ENCODE peak calls at places on chromosome 21, in six cellular contexts. One of them, this sample, is unnamed.

GRCh38 chr21:35102488-35103407 is 53.6 kb upstream of the RUNX1 start:
- DNase-seq in AG04450: no peak
- DNase-seq in fibroblast of gingiva: no peak
- DNase-seq in fibroblast of villous mesenchyme: peak
- DNase-seq in substantia nigra: peak
- DNase-seq in spleen: peak
- DNase-seq in this sample: peak

GRCh38 chr21:45959779-45960390 is 21.7 kb upstream of the COL6A1 start:
- DNase-seq in substantia nigra: no peak
- DNase-seq in fibroblast of gingiva: no peak
- DNase-seq in fibroblast of villous mesenchyme: no peak
- DNase-seq in AG04450: no peak
- DNase-seq in spleen: no peak
- DNase-seq in this sample: no peak

GRCh38 chr21:31343680-31344480 is at the start of gene TIAM1:
- DNase-seq in spleen: no peak
- DNase-seq in fibroblast of gingiva: peak
- DNase-seq in fibroblast of villous mesenchyme: peak
- DNase-seq in substantia nigra: peak
- DNase-seq in AG04450: no peak
- DNase-seq in this sample: no peak

GRCh38 chr21:31351438-31351837 is 7.4 kb upstream of the TIAM1 start:
- DNase-seq in substantia nigra: no peak
- DNase-seq in AG04450: no peak
- DNase-seq in fibroblast of villous mesenchyme: no peak
- DNase-seq in fibroblast of gingiva: no peak
- DNase-seq in spleen: no peak
- DNase-seq in this sample: no peak

GRCh38 chr21:46661211-46661625 is 25.7 kb downstream of the PRMT2 start:
- DNase-seq in substantia nigra: peak
- DNase-seq in spleen: no peak
- DNase-seq in fibroblast of villous mesenchyme: peak
- DNase-seq in AG04450: peak
- DNase-seq in fibroblast of gingiva: peak
- DNase-seq in this sample: no peak

GRCh38 chr21:28742527-28742926 is 250.2 kb downstream of the LTN1 start:
- DNase-seq in fibroblast of gingiva: peak
- DNase-seq in AG04450: no peak
- DNase-seq in fibroblast of villous mesenchyme: peak
- DNase-seq in substantia nigra: no peak
- DNase-seq in spleen: no peak
- DNase-seq in this sample: no peak

GRCh38 chr21:31798842-31799691 is 67.1 kb upstream of the SCAF4 start:
- DNase-seq in spleen: no peak
- DNase-seq in fibroblast of gingiva: no peak
- DNase-seq in fibroblast of villous mesenchyme: no peak
- DNase-seq in AG04450: no peak
- DNase-seq in substantia nigra: no peak
- DNase-seq in this sample: no peak

GRCh38 chr21:34189506-34189905 is 116.1 kb downstream of the MRPS6 start:
- DNase-seq in AG04450: no peak
- DNase-seq in spleen: no peak
- DNase-seq in fibroblast of villous mesenchyme: peak
- DNase-seq in fibroblast of gingiva: no peak
- DNase-seq in substantia nigra: no peak
- DNase-seq in this sample: no peak

GRCh38 chr21:33640697-33641338 is 723 bp downstream of the CRYZL1 start:
- DNase-seq in fibroblast of gingiva: peak
- DNase-seq in AG04450: no peak
- DNase-seq in fibroblast of villous mesenchyme: peak
- DNase-seq in spleen: no peak
- DNase-seq in substantia nigra: no peak
- DNase-seq in this sample: no peak

GRCh38 chr21:34812510-34813265 is 143.9 kb downstream of the CLIC6 start:
- DNase-seq in fibroblast of villous mesenchyme: peak
- DNase-seq in spleen: no peak
- DNase-seq in substantia nigra: no peak
- DNase-seq in AG04450: peak
- DNase-seq in fibroblast of gingiva: peak
- DNase-seq in this sample: no peak

GRCh38 chr21:45327458-45328197 is 39.9 kb upstream of the POFUT2 start:
- DNase-seq in spleen: peak
- DNase-seq in fibroblast of gingiva: no peak
- DNase-seq in fibroblast of villous mesenchyme: no peak
- DNase-seq in AG04450: no peak
- DNase-seq in substantia nigra: no peak
- DNase-seq in this sample: no peak